ENCODE peak calls at places on chromosomes 11 and 22, in seven cellular contexts. One of them, this sample, is unnamed.

GRCh38 chr11:112507281-112507680 is 246.6 kb upstream of the PLET1 start:
- DNase-seq in glutamatergic neuron: no peak
- DNase-seq in fibroblast of lung: no peak
- DNase-seq in AG08396: no peak
- DNase-seq in naive thymus-derived CD4-positive, alpha-beta T cell: no peak
- DNase-seq in A172: no peak
- DNase-seq in C1 segment of cervical spinal cord: no peak
- DNase-seq in this sample: no peak

GRCh38 chr22:26170795-26171194 is 1.5 kb downstream of the SEZ6L start:
- DNase-seq in glutamatergic neuron: peak; percentile 39
- DNase-seq in C1 segment of cervical spinal cord: no peak
- DNase-seq in naive thymus-derived CD4-positive, alpha-beta T cell: no peak
- DNase-seq in A172: no peak
- DNase-seq in AG08396: no peak
- DNase-seq in fibroblast of lung: no peak
- DNase-seq in this sample: no peak

GRCh38 chr11:64357904-64358535 is 942 bp upstream of the RPS6KA4 start:
- DNase-seq in A172: peak; percentile 87
- DNase-seq in AG08396: no peak
- DNase-seq in naive thymus-derived CD4-positive, alpha-beta T cell: no peak
- DNase-seq in glutamatergic neuron: no peak
- DNase-seq in fibroblast of lung: no peak
- DNase-seq in C1 segment of cervical spinal cord: no peak
- DNase-seq in this sample: peak; percentile 17

GRCh38 chr22:42696331-42696967 is 24.2 kb downstream of the A4GALT start:
- DNase-seq in A172: no peak
- DNase-seq in C1 segment of cervical spinal cord: no peak
- DNase-seq in naive thymus-derived CD4-positive, alpha-beta T cell: no peak
- DNase-seq in AG08396: no peak
- DNase-seq in fibroblast of lung: no peak
- DNase-seq in glutamatergic neuron: no peak
- DNase-seq in this sample: no peak

GRCh38 chr22:30675436-30675835 is 7.8 kb upstream of the DUSP18 start:
- DNase-seq in naive thymus-derived CD4-positive, alpha-beta T cell: no peak
- DNase-seq in A172: no peak
- DNase-seq in fibroblast of lung: no peak
- DNase-seq in C1 segment of cervical spinal cord: no peak
- DNase-seq in glutamatergic neuron: no peak
- DNase-seq in AG08396: no peak
- DNase-seq in this sample: no peak

GRCh38 chr11:64566042-64566914 is 24.7 kb upstream of the SLC22A12 start:
- DNase-seq in naive thymus-derived CD4-positive, alpha-beta T cell: peak; percentile 18
- DNase-seq in AG08396: peak; percentile 92
- DNase-seq in C1 segment of cervical spinal cord: peak; percentile 38
- DNase-seq in glutamatergic neuron: peak; percentile 59
- DNase-seq in A172: peak; percentile 92
- DNase-seq in fibroblast of lung: peak; percentile 81
- DNase-seq in this sample: no peak

GRCh38 chr11:3095712-3096361 is 38.6 kb upstream of the CARS1 start:
- DNase-seq in naive thymus-derived CD4-positive, alpha-beta T cell: no peak
- DNase-seq in AG08396: peak; percentile 87
- DNase-seq in A172: peak; percentile 92
- DNase-seq in glutamatergic neuron: no peak
- DNase-seq in fibroblast of lung: peak; percentile 88
- DNase-seq in C1 segment of cervical spinal cord: no peak
- DNase-seq in this sample: no peak

GRCh38 chr11:698493-699115 is 3.0 kb downstream of the TMEM80 start:
- DNase-seq in fibroblast of lung: no peak
- DNase-seq in AG08396: no peak
- DNase-seq in naive thymus-derived CD4-positive, alpha-beta T cell: peak; percentile 37
- DNase-seq in C1 segment of cervical spinal cord: no peak
- DNase-seq in A172: no peak
- DNase-seq in glutamatergic neuron: no peak
- DNase-seq in this sample: peak; percentile 5

GRCh38 chr11:77193167-77193566 is 65.1 kb downstream of the MYO7A start:
- DNase-seq in AG08396: no peak
- DNase-seq in fibroblast of lung: no peak
- DNase-seq in glutamatergic neuron: no peak
- DNase-seq in C1 segment of cervical spinal cord: no peak
- DNase-seq in naive thymus-derived CD4-positive, alpha-beta T cell: no peak
- DNase-seq in A172: no peak
- DNase-seq in this sample: no peak

GRCh38 chr11:122804796-122805195 is 33.5 kb upstream of the CRTAM start:
- DNase-seq in naive thymus-derived CD4-positive, alpha-beta T cell: no peak
- DNase-seq in C1 segment of cervical spinal cord: no peak
- DNase-seq in AG08396: no peak
- DNase-seq in fibroblast of lung: no peak
- DNase-seq in A172: no peak
- DNase-seq in glutamatergic neuron: no peak
- DNase-seq in this sample: no peak

GRCh38 chr22:37998543-37998942 is 14.2 kb upstream of the SOX10 start:
- DNase-seq in AG08396: no peak
- DNase-seq in fibroblast of lung: no peak
- DNase-seq in naive thymus-derived CD4-positive, alpha-beta T cell: no peak
- DNase-seq in C1 segment of cervical spinal cord: no peak
- DNase-seq in glutamatergic neuron: no peak
- DNase-seq in A172: peak; percentile 7
- DNase-seq in this sample: no peak

GRCh38 chr11:47361419-47361818 is 8.9 kb upstream of the MYBPC3 start:
- DNase-seq in naive thymus-derived CD4-positive, alpha-beta T cell: no peak
- DNase-seq in glutamatergic neuron: no peak
- DNase-seq in C1 segment of cervical spinal cord: no peak
- DNase-seq in A172: no peak
- DNase-seq in AG08396: no peak
- DNase-seq in fibroblast of lung: no peak
- DNase-seq in this sample: no peak

GRCh38 chr11:75380716-75381420 is 18.4 kb upstream of the RPS3 start:
- DNase-seq in A172: no peak
- DNase-seq in glutamatergic neuron: no peak
- DNase-seq in fibroblast of lung: no peak
- DNase-seq in AG08396: no peak
- DNase-seq in naive thymus-derived CD4-positive, alpha-beta T cell: no peak
- DNase-seq in C1 segment of cervical spinal cord: peak; percentile 17
- DNase-seq in this sample: no peak

GRCh38 chr11:38547464-38547863 is 1949.4 kb upstream of the RAG2 start:
- DNase-seq in naive thymus-derived CD4-positive, alpha-beta T cell: no peak
- DNase-seq in A172: peak; percentile 20
- DNase-seq in AG08396: no peak
- DNase-seq in C1 segment of cervical spinal cord: no peak
- DNase-seq in glutamatergic neuron: no peak
- DNase-seq in fibroblast of lung: no peak
- DNase-seq in this sample: peak; percentile 10

GRCh38 chr11:96753997-96754396 is 364.2 kb downstream of the JRKL start:
- DNase-seq in AG08396: no peak
- DNase-seq in C1 segment of cervical spinal cord: no peak
- DNase-seq in A172: no peak
- DNase-seq in naive thymus-derived CD4-positive, alpha-beta T cell: no peak
- DNase-seq in glutamatergic neuron: no peak
- DNase-seq in fibroblast of lung: no peak
- DNase-seq in this sample: no peak

GRCh38 chr11:78214331-78215194 is 25.8 kb downstream of the USP35 start:
- DNase-seq in A172: no peak
- DNase-seq in AG08396: no peak
- DNase-seq in naive thymus-derived CD4-positive, alpha-beta T cell: no peak
- DNase-seq in C1 segment of cervical spinal cord: no peak
- DNase-seq in glutamatergic neuron: no peak
- DNase-seq in fibroblast of lung: no peak
- DNase-seq in this sample: no peak

GRCh38 chr11:43789700-43790443 is 90.8 kb upstream of the ALKBH3 start:
- DNase-seq in fibroblast of lung: peak; percentile 55
- DNase-seq in glutamatergic neuron: no peak
- DNase-seq in A172: peak; percentile 64
- DNase-seq in naive thymus-derived CD4-positive, alpha-beta T cell: no peak
- DNase-seq in C1 segment of cervical spinal cord: no peak
- DNase-seq in AG08396: peak; percentile 6
- DNase-seq in this sample: peak; percentile 44

GRCh38 chr22:29148036-29148435 is 57.7 kb upstream of the EMID1 start:
- DNase-seq in A172: no peak
- DNase-seq in naive thymus-derived CD4-positive, alpha-beta T cell: no peak
- DNase-seq in C1 segment of cervical spinal cord: no peak
- DNase-seq in fibroblast of lung: no peak
- DNase-seq in AG08396: no peak
- DNase-seq in glutamatergic neuron: no peak
- DNase-seq in this sample: no peak

GRCh38 chr11:84069048-84069447 is 782.9 kb upstream of the CCDC90B start:
- DNase-seq in glutamatergic neuron: no peak
- DNase-seq in AG08396: no peak
- DNase-seq in fibroblast of lung: no peak
- DNase-seq in A172: no peak
- DNase-seq in naive thymus-derived CD4-positive, alpha-beta T cell: no peak
- DNase-seq in C1 segment of cervical spinal cord: no peak
- DNase-seq in this sample: no peak